ENCODE peak calls at places on chromosomes 5 and 9, in seven cellular contexts. G is AG09319; H is progenitor cell of endocrine pancreas; O is NK-92 treated with Interleukin-12 subunit alpha and Interleukin-12 subunit beta, amount 100 ng/mL, for 24 hours; Z is HEK293T; Y is NCI-H82; P is activated CD8-positive, alpha-beta memory T cell treated with anti-CD3 and anti-CD28 coated beads, Interleukin-2, amount 50 U/mL, for 48 hours. T is an unnamed sample.

GRCh38 chr9:114723926-114724325 is 41.9 kb upstream of the TEX48 start:
- DNase-seq in G (no peak), H (no peak), O (no peak), Y (no peak), P (no peak), Z (no peak), T (no peak)

GRCh38 chr9:33161589-33162132 is 5.5 kb downstream of the B4GALT1 start:
- DNase-seq in O (no peak), Y (peak), G (no peak), P (no peak), H (no peak), Z (no peak), T (no peak)

GRCh38 chr5:4905674-4906528 is 234.2 kb upstream of the ADAMTS16 start:
- DNase-seq in G (no peak), P (no peak), Z (no peak), Y (no peak), O (no peak), H (no peak), T (no peak)

GRCh38 chr5:150410524-150411244 is 2.0 kb downstream of the CD74 start:
- DNase-seq in Y (peak), G (no peak), Z (peak), O (no peak), H (peak), P (no peak), T (no peak)

GRCh38 chr5:150394103-150394502 is 18.6 kb downstream of the CD74 start:
- DNase-seq in G (no peak), Z (no peak), O (no peak), H (no peak), P (no peak), Y (no peak), T (no peak)

GRCh38 chr5:122126711-122127385 is 2.5 kb upstream of the ZNF474 start:
- DNase-seq in O (no peak), H (no peak), G (peak), Z (no peak), Y (no peak), P (no peak), T (no peak)

GRCh38 chr9:123326662-123327093 is 29.3 kb upstream of the CRB2 start:
- DNase-seq in G (no peak), O (no peak), H (no peak), Y (no peak), P (no peak), Z (no peak), T (no peak)

GRCh38 chr5:86684222-86684621 is 66.5 kb downstream of the COX7C start:
- DNase-seq in O (no peak), H (no peak), G (no peak), Z (no peak), Y (no peak), P (no peak), T (no peak)

GRCh38 chr5:135114759-135115158 is 80.7 kb upstream of the PITX1 start:
- DNase-seq in Z (no peak), Y (no peak), G (no peak), H (no peak), P (no peak), O (no peak), T (no peak)

GRCh38 chr5:96432245-96433065 is 593 bp downstream of the PCSK1 start:
- DNase-seq in O (no peak), Z (peak), H (no peak), P (no peak), Y (peak), G (no peak), T (no peak)

GRCh38 chr5:146291421-146292074 is 47.1 kb upstream of the POU4F3 start:
- DNase-seq in Y (peak), Z (peak), H (no peak), P (no peak), G (no peak), O (no peak), T (peak)

GRCh38 chr5:172283862-172284274 is 304 bp upstream of the UBTD2 start:
- DNase-seq in G (no peak), Z (peak), P (peak), H (peak), Y (peak), O (peak), T (no peak)

GRCh38 chr9:109477269-109478203 is 20.6 kb downstream of the PTPN3 start:
- DNase-seq in G (no peak), H (peak), P (no peak), O (no peak), Y (no peak), Z (no peak), T (no peak)